ENCODE peak calls at places on chromosomes 13 and 19, in four cellular contexts. B is adrenal gland, R is aorta, A is psoas muscle. I is an unnamed sample.

GRCh38 chr13:44739539-44739938 is 163.4 kb upstream of the TSC22D1 start:
- DNase-seq in A (no peak), R (no peak), B (no peak), I (no peak)

GRCh38 chr13:82374719-82375118 is 1507.6 kb downstream of the SLITRK1 start:
- DNase-seq in B (no peak), R (no peak), A (no peak), I (no peak)

GRCh38 chr13:34913040-34913439 is 29.0 kb upstream of the NBEA start:
- DNase-seq in B (no peak), A (no peak), R (no peak), I (no peak)

GRCh38 chr19:4577020-4577782 is 17.7 kb upstream of the SEMA6B start:
- DNase-seq in A (no peak), B (no peak), R (no peak), I (no peak)

GRCh38 chr19:52896431-52897148 is 845 bp downstream of the ZNF320 start:
- DNase-seq in B (peak), R (no peak), A (peak), I (peak)

GRCh38 chr13:43905435-43906031 is 25.8 kb downstream of the LACC1 start:
- DNase-seq in B (peak), R (no peak), A (no peak), I (no peak)

GRCh38 chr13:42707596-42707995 is 73.8 kb upstream of the FAM216B start:
- DNase-seq in B (no peak), R (no peak), A (no peak), I (no peak)

GRCh38 chr19:45973564-45974338 is at the start of gene NOVA2:
- DNase-seq in A (peak), R (peak), B (peak), I (peak)

GRCh38 chr19:35294328-35294727 is 2.4 kb downstream of the MAG start:
- DNase-seq in R (no peak), A (no peak), B (no peak), I (no peak)

GRCh38 chr13:97911311-97912138 is 42.0 kb upstream of the IPO5 start:
- DNase-seq in R (no peak), A (no peak), B (no peak), I (no peak)

GRCh38 chr19:58196911-58197616 is 14.2 kb downstream of the ZNF274 start:
- DNase-seq in B (no peak), A (no peak), R (no peak), I (no peak)

GRCh38 chr13:91144054-91144453 is 203.4 kb upstream of the MIR17HG start:
- DNase-seq in B (no peak), R (no peak), A (no peak), I (no peak)

GRCh38 chr19:56566904-56567273 is 379 bp upstream of the ZNF470 start:
- DNase-seq in A (peak), R (peak), B (peak), I (peak)

GRCh38 chr13:19959141-19959830 is 759 bp downstream of the ZMYM2 start:
- DNase-seq in R (peak), A (peak), B (peak), I (peak)

GRCh38 chr19:33394006-33394722 is 20.7 kb downstream of the CEBPG start:
- DNase-seq in A (peak), R (peak), B (no peak), I (peak)

GRCh38 chr13:109788372-109789195 is 2.2 kb upstream of the IRS2 start:
- DNase-seq in A (no peak), B (no peak), R (no peak), I (no peak)

GRCh38 chr13:23673354-23673753 is 103.1 kb downstream of the TNFRSF19 start:
- DNase-seq in A (no peak), R (no peak), B (no peak), I (no peak)

GRCh38 chr13:97280478-97280877 is 58.3 kb downstream of the MBNL2 start:
- DNase-seq in A (no peak), R (no peak), B (no peak), I (no peak)

GRCh38 chr13:102978168-102978567 is 88.0 kb downstream of the SLC10A2 start:
- DNase-seq in A (no peak), R (no peak), B (no peak), I (no peak)

GRCh38 chr13:102972191-102972590 is 94.0 kb downstream of the SLC10A2 start:
- DNase-seq in A (no peak), B (no peak), R (no peak), I (no peak)

GRCh38 chr13:102974574-102975195 is 91.5 kb downstream of the SLC10A2 start:
- DNase-seq in B (no peak), A (no peak), R (no peak), I (no peak)

DNA sequence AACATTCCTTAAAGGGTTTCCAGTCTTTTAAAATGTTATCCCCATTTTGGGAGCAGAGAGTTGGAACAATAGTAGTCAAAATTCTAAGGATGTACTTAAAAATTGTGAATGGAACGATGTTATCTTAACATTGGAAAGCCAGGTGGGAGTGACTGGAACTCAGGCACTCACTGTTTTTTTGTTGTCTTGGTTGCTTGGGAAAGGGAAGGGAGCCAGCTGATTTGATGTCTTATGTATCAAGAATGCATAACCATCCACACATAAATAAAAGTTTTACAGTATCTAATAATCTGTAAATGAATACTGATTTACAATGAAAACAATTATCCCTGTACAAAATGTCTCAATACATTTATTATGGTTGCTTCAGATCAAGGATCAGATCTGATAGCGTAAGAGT is 88.7 kb downstream of the SLC10A2 start:
- DNase-seq in R (no peak), A (no peak), B (no peak), I (no peak)
- H3K27ac ChIP-seq in R (no peak), A (no peak), B (no peak), I (no peak)

DNA sequence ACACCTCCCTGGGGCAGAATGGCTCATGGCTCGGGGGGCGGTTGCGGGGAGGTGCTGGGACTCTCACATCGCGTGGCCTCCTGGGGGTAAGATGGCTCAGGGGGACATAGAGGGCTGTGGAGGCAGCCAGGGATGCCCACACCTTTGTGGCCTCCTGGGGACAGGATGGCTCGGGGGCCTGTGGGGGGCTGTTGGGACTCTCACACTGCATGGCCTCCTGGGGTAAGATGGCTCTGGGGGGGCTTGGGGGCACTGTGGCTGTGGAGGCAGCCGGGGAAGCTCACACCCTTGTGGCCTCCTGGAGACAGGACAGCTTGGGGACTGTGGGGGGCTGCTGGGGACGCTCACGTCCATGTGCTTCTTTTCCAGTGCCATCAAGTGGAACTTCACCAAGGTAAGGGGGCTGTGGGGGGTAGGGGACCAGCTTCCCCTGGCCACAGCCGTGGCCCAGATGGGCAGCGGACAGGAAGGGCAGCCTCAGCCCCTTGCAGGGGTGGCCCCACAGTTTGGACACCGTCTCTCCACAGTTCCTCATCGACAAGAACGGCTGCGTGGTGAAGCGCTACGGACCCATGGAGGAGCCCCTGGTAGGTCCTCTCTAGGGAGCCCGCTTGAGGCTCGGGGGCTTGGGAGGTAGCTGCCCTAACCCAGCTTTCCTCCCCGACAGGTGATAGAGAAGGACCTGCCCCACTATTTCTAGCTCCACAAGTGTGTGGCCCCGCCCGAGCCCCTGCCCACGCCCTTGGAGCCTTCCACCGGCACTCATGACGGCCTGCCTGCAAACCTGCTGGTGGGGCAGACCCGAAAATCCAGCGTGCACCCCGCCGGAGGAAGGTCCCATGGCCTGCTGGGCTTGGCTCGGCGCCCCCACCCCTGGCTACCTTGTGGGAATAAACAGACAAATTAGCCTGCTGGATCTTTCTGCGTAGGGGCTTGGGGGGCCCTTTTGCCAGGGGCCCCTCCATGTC is 2.4 kb downstream of the GPX4 start:
- DNase-seq in R (no peak), A (no peak), B (no peak), I (peak)
- H3K4me3 ChIP-seq in R (no peak), A (peak), B (no peak), I (no peak)

DNA sequence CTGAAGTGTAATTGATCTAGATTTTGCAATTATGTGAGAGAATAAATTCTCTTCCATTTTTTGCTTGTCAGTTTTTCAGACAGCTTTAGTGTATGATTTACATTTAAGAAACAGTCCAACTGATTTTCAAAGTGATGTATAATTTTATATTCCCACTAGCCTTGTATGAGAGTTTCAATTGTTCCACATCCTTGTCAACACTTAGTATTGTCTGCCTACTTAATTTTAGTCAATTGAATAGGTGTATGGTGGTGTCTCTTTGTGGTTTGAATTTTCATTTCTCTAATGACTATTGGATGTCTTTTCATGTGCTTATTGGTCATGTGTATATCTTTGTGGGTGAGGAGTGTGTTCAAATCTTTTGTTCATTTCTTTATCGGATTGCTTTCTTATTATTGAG is 49.4 kb upstream of the SPRY2 start:
- DNase-seq in A (no peak), R (no peak), B (no peak), I (no peak)
- H3K27ac ChIP-seq in A (no peak), R (no peak), B (no peak), I (no peak)

GRCh38 chr13:46171739-46172138 is 10.2 kb downstream of the LCP1 start:
- DNase-seq in A (no peak), R (no peak), B (no peak), I (no peak)
- H3K4me3 ChIP-seq in A (no peak), R (no peak), B (no peak), I (no peak)

GRCh38 chr19:40666803-40667438 is 23.5 kb downstream of the NUMBL start:
- DNase-seq in B (no peak), A (no peak), R (no peak), I (no peak)
- H3K27ac ChIP-seq in B (peak), A (peak), R (no peak), I (no peak)

DNA sequence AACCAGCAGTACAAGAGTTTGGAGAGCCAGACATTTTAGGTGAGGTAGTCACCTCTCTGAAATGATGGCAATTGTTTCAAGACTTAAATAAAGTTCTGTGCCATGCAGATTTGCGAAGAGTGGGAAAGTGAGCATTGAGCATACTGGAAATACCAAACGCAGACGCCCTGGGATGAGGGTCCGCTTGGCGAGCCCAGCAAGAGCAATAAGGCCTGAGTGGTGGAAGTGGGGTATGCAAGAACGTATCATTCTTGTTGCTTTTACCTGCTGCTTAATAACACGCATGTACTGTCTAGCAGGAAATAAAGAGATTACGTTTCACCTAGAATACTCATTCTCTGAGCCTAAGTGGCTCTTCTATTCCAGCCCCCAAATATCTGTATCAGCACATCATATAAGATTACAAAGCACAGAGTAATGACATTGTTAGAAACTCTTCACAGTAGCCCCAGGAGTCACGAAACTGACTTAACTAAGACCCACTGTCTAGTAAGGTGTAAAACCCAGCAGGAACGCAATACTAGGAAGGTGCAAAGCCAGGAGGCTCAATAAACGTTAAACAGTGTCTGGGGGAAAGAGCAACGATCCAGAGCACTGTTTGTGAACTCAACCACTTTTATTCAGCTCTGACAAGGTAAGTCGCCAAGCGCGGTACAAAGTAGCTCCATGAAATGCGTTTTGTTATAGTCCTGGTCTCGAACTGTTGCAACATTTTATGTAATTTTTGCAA is 1.3 kb downstream of the RCBTB2 start:
- DNase-seq in R (no peak), B (peak), A (no peak), I (no peak)
- H3K4me3 ChIP-seq in R (peak), B (peak), A (peak), I (peak)

GRCh38 chr19:42135836-42136235 is 3.6 kb upstream of the POU2F2 start:
- DNase-seq in A (no peak), R (no peak), B (no peak), I (no peak)
- H3K27ac ChIP-seq in A (no peak), R (no peak), B (no peak), I (no peak)

GRCh38 chr13:30388401-30389283 is 33.7 kb upstream of the UBE2L5 start:
- DNase-seq in B (no peak), R (no peak), A (peak), I (peak)
- H3K4me3 ChIP-seq in B (no peak), R (no peak), A (no peak), I (no peak)

GRCh38 chr13:85828094-85828684 is 29.0 kb upstream of the SLITRK6 start:
- DNase-seq in R (no peak), A (no peak), B (no peak), I (no peak)
- H3K27ac ChIP-seq in R (no peak), A (no peak), B (no peak), I (no peak)